ENCODE peak calls at places on chromosomes 2 and 18, in four cellular contexts. T is GM12878, D is upper lobe of left lung, V is K562. M is an unnamed sample.

GRCh38 chr2:3529316-3530025 is 10.1 kb upstream of the ADI1 start:
- ATAC-seq in T (no peak), D (no peak), V (no peak), M (no peak)

GRCh38 chr2:204365778-204366177 is 179.5 kb upstream of the PARD3B start:
- ATAC-seq in T (no peak), D (no peak), V (no peak), M (no peak)

GRCh38 chr2:122960727-122961641 is 1064.1 kb upstream of the CNTNAP5 start:
- ATAC-seq in T (peak; percentile 44), D (peak; percentile 51), V (no peak), M (no peak)

GRCh38 chr2:121810959-121811853 is 55.8 kb downstream of the TSN start:
- ATAC-seq in T (peak; percentile 95), D (peak; percentile 62), V (peak; percentile 97), M (peak; percentile 65)

GRCh38 chr2:126300348-126300747 is 355.6 kb upstream of the GYPC start:
- ATAC-seq in T (no peak), D (no peak), V (no peak), M (no peak)

GRCh38 chr2:134197445-134197844 is 56.4 kb upstream of the MGAT5 start:
- ATAC-seq in T (no peak), D (no peak), V (no peak), M (no peak)

GRCh38 chr2:54228945-54229344 is 27.1 kb downstream of the TSPYL6 start:
- ATAC-seq in T (no peak), D (no peak), V (no peak), M (peak; percentile 69)

GRCh38 chr2:75896779-75897366 is 186.2 kb upstream of the GCFC2 start:
- ATAC-seq in T (peak; percentile 92), D (no peak), V (peak; percentile 81), M (no peak)

GRCh38 chr2:53230691-53231090 is 536.9 kb upstream of the CHAC2 start:
- ATAC-seq in T (no peak), D (no peak), V (no peak), M (no peak)

GRCh38 chr2:212177724-212178123 is 360.9 kb downstream of the ERBB4 start:
- ATAC-seq in T (no peak), D (no peak), V (no peak), M (no peak)

GRCh38 chr2:190499976-190500588 is 34.4 kb downstream of the NEMP2 start:
- ATAC-seq in T (no peak), D (peak; percentile 26), V (peak; percentile 48), M (peak; percentile 41)

GRCh38 chr2:219638948-219639341 is 11.5 kb downstream of the SLC4A3 start:
- ATAC-seq in T (no peak), D (no peak), V (no peak), M (no peak)

GRCh38 chr2:128313076-128313836 is 5.4 kb downstream of the HS6ST1 start:
- ATAC-seq in T (no peak), D (no peak), V (no peak), M (no peak)

GRCh38 chr2:39570614-39571013 is 95.1 kb upstream of the TMEM178A start:
- ATAC-seq in T (no peak), D (no peak), V (no peak), M (no peak)

GRCh38 chr18:21612125-21613100 is at the start of gene SNRPD1:
- ATAC-seq in T (peak; percentile 98), D (peak; percentile 99), V (peak; percentile 98), M (peak; percentile 99)

GRCh38 chr2:202187570-202187969 is 50.8 kb downstream of the SUMO1 start:
- ATAC-seq in T (no peak), D (no peak), V (no peak), M (no peak)

GRCh38 chr18:24403076-24403475 is 5.5 kb upstream of the OSBPL1A start:
- ATAC-seq in T (no peak), D (no peak), V (no peak), M (no peak)

DNA sequence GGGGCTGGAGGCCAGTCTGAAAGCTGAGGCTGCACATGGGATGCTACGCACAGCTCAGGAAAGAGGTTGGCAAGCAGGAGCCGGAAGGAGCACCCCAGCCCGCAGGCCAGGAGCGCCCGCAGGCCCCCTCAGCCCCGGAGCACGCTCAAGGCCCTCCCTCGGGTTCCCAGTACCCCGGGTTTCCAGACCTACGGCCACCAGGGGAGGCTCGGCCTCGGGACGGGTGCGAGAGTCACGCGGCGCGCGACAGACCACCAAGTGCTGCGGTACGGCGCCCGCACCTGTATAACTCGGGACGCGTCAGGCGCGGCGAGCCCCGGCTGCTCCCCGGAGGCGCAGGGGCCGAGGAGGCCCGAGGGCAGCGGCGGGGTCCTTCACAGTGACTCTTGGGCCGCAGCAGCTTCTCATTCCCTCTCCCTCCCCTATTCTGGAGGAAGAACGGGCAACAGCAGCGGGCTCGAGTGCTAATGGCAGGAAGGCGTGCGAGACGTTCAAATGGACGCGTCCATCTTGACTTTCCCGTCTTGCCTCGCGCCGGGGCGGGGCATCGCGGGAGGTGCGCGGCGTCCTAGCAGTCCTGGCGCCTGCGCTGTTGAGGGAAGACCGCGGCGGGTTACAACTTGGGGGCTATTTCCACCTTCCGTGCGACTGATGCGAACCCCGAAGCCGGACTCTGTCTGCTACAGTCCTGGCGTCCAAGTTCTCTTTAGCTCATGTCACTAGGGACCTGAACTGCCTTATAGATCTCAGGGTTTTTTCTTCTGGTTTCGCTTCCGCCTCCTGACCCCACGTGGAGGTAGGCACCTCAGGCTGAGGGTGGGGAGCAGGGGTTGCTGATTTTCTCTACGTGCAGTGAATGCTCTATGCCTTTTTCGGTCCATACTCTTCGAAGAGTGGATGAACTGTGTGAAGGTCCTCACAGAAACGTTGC is at the start of gene ANAPC1:
- ATAC-seq in T (peak; percentile 95), D (peak; percentile 96), V (peak; percentile 95), M (peak; percentile 92)
- TF ChIP-seq POLR2A in T (peak; percentile 98), D (peak; percentile 40), V (peak; percentile 98), M (peak; percentile 34)

GRCh38 chr2:216829533-216829932 is 30.3 kb downstream of the TNP1 start:
- ATAC-seq in T (no peak), D (no peak), V (peak; percentile 55), M (peak; percentile 77)
- TF ChIP-seq EP300 in T (no peak), D (no peak), V (no peak), M (no peak)

DNA sequence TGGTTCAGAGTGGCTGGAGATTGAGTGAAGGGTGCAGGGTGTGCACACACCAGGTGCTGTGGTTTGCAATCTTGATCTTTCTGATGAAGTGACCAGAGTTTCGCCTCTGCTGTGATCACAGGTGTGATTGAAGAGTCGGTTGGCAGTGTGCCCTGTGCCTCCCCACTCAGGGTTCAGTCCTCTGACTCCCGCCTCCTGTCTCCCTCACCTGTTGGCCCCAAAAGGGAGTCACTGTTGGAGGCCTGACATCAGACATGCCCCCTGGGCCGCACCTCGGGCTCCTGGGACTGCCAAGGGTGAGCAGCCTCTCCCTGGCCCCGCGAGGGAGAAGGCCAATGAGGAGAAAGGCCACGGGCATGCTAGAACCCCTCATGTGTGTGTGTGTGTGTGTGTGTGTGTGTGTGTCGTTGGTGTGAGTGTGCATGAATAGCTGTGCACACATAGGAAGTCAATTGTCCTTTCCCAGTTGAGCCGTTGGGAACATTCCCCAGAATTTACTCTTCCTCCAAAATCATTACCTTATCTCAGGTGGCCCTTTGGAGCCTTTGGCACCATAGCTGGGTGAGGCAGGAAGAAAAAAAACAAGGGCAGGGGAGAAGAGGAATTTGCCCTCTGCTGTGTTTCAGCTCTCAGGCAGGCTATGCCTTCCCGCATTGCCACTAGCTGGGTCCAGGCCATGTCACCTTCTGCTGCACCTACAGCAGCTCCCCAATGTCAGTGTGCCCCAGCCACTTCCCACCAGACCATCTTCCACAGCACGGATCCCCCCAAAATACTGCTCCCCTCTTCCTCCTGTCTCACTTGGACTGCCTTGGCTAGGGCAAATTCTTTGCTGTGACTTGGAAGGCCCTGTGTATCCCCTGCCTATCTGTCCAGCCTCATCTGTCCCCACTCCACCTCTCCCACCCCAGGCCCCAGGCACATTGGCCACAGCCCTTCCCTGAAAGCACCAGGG is 78.2 kb upstream of the LAPTM4A start:
- ATAC-seq in T (no peak), D (peak; percentile 41), V (no peak), M (no peak)
- H3K27ac ChIP-seq in T (no peak overlapping the region), D (peak overlapping the region; percentile 27), V (no peak overlapping the region), M (no peak overlapping the region)

GRCh38 chr2:108981846-108982245 is 7.2 kb downstream of the EDAR start:
- ATAC-seq in T (no peak), D (no peak), V (no peak), M (no peak)

GRCh38 chr2:108982259-108982679 is 6.8 kb downstream of the EDAR start:
- ATAC-seq in T (no peak), D (no peak), V (no peak), M (no peak)

GRCh38 chr2:108980076-108980475 is 8.9 kb downstream of the EDAR start:
- ATAC-seq in T (no peak), D (no peak), V (no peak), M (no peak)

GRCh38 chr2:108987111-108987510 is 1.9 kb downstream of the EDAR start:
- ATAC-seq in T (no peak), D (no peak), V (peak; percentile 70), M (no peak)

GRCh38 chr2:108983610-108984009 is 5.4 kb downstream of the EDAR start:
- ATAC-seq in T (no peak), D (no peak), V (no peak), M (no peak)
- TF ChIP-seq POLR2A in T (no peak), D (no peak), V (no peak), M (no peak)

DNA sequence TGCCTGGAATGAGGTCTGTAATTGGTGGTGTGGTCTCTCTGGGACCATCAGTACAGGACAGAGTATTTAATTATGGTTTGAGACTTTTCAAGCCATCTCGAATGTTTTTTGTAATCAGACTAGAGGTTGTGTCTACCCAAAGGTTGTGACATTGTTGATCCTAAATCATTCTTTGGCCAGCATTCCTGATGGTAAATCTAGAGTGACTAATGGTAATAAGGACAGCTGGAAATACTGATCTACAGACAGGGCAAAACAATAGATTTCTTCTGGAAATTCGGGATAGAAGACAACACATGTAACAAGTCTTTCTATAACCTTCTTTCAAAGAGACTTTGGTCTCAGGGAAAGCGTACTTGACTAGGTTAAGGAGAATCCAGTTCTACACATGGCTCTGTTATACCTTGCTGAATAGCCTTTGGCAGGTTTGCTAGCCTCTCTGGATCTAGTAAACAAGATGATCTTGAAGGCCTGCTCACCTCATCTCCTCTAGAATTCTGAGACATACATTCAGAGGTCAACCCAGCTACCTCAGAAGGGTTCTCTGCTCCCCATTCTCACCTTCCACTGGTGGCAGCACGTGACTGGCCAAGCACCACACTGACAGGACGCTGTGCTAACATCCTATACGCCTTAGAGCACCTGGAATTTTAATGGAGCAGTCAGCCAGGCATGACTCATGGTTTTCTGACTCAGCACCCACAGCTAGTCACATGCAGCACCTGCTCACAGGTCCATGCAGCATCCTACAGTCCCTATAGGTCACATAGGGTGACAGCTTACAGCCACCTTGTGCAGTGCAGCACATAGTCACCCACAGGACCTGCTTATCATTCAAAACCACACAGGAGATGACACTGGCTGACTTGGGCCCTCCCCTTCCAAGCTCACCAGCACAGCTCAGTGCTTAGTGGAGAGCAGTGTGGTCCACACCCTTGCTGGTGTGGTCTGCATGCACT is 12.2 kb downstream of the PLB1 start:
- ATAC-seq in T (no peak), D (peak; percentile 63), V (peak; percentile 91), M (no peak)
- TF ChIP-seq EP300 in T (no peak), D (no peak), V (no peak), M (no peak)

M was measured in gastroesophageal sphincter.